ENCODE peak calls at places on chromosome 17, in four cellular contexts. F is HepG2, P is GM12878, B is K562. M is an unnamed sample.
A peak's percentile ranks its signal among the peaks of the same experiment; 100 is the strongest.

GRCh38 chr17:45574376-45574775 is 83.9 kb upstream of the PLEKHM1 start:
- DNase-seq in F (no peak), P (no peak), B (peak; percentile 8), M (peak; percentile 10)

GRCh38 chr17:65320856-65321255 is 183.7 kb downstream of the RGS9 start:
- DNase-seq in F (no peak), P (no peak), B (no peak), M (no peak)

GRCh38 chr17:21127508-21128077 is 829 bp downstream of the DHRS7B start:
- DNase-seq in F (no peak), P (no peak), B (no peak), M (no peak)

GRCh38 chr17:7843536-7844291 is 9.7 kb downstream of the KDM6B start:
- DNase-seq in F (peak; percentile 85), P (peak; percentile 70), B (peak; percentile 68), M (peak; percentile 96)

GRCh38 chr17:62058611-62059010 is 6.5 kb downstream of the MED13 start:
- DNase-seq in F (no peak), P (no peak), B (no peak), M (no peak)

GRCh38 chr17:76968707-76969597 is 100.7 kb downstream of the MGAT5B start:
- DNase-seq in F (no peak), P (no peak), B (no peak), M (no peak)

GRCh38 chr17:50212121-50212843 is 10.9 kb upstream of the COL1A1 start:
- DNase-seq in F (no peak), P (no peak), B (peak; percentile 73), M (no peak)

GRCh38 chr17:1829189-1829578 is 518 bp downstream of the SMYD4 start:
- DNase-seq in F (peak; percentile 13), P (no peak), B (no peak), M (no peak)

GRCh38 chr17:13597723-13598347 is 3.9 kb downstream of the HS3ST3A1 start:
- DNase-seq in F (peak; percentile 45), P (no peak), B (no peak), M (peak; percentile 59)

GRCh38 chr17:43723697-43724359 is 34.8 kb downstream of the SOST start:
- DNase-seq in F (peak; percentile 17), P (no peak), B (no peak), M (peak; percentile 85)

GRCh38 chr17:40065041-40065770 is 2.4 kb downstream of the THRA start:
- DNase-seq in F (no peak), P (no peak), B (no peak), M (no peak)

GRCh38 chr17:40063915-40064531 is 1.3 kb downstream of the THRA start:
- DNase-seq in F (peak; percentile 47), P (no peak), B (no peak), M (no peak)

GRCh38 chr17:40067710-40068109 is 4.9 kb downstream of the THRA start:
- DNase-seq in F (no peak), P (no peak), B (no peak), M (no peak)

GRCh38 chr17:40068129-40068581 is 5.4 kb downstream of the THRA start:
- DNase-seq in F (no peak), P (no peak), B (no peak), M (no peak)

DNA sequence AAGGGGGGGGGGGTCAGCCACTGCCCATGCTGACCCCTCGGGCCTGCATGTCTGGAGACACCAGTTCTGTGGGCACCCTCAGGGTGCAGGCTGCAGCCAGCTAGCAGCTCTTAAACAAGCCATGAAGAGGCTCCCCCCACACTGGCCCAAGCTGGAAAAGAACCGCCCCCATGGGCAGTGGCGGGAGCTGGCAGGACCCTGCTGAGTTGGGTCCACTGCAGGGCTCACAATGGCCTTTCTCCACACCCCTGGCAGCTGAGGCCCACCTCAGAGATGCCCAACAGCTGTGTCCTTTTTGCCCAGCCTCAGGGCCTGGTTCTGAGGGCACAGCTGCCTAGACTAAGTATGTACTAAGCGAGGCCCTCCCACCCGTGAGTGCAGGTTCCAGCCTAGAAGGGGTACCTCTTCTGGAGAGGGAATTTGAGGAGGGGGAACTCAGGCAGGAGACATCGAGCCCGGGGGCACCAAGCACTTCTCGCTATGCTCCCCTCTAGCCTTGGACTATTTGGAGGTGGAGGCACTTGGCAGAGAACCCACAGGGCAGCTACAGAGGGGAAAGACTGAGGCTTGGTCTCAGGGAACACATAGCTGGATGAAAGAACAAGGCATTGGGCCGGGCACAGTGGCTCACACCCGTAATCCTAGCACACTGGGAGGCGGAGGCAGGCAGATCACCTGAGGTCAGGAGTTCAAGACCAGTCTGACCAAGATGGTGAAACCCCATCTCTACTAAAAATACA is 3.2 kb downstream of the THRA start:
- DNase-seq in F (no peak), P (no peak), B (no peak), M (no peak)
- TF ChIP-seq MYC in F (no peak), P (no peak), B (no peak), M (no peak)

DNA sequence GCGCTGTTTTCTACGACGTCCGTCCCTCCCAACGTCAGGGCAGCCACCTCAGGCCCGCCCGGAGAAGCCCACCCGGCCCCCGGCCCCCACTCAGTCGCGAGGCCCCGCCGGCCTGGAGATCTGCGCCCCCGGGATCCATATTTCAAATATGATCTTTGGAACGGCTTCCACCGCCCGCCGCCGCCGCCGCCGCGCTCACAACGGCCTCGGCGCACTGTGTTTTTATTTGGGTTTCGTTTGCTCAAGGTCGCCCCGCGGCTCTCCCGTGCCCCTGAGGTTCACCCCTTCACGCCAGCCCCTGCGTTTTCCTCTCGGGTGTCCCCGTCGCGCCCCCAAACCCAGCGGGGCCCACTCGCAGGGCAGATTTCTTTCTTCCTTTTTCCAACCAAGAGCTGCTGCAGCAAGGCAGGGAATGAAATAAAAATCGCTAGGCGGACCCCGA is 4.3 kb upstream of the CBX4 start:
- DNase-seq in F (no peak), P (no peak), B (no peak), M (no peak)
- TF ChIP-seq HDAC2 in F (no peak), P (no peak), B (no peak), M (no peak)

GRCh38 chr17:74975943-74976342 is 3.4 kb upstream of the HID1 start:
- DNase-seq in F (no peak), P (no peak), B (no peak), M (no peak)

GRCh38 chr17:74979408-74980146 is 7.0 kb upstream of the HID1 start:
- DNase-seq in F (no peak), P (no peak), B (peak; percentile 36), M (no peak)

GRCh38 chr17:74977802-74978201 is 5.2 kb upstream of the HID1 start:
- DNase-seq in F (no peak), P (no peak), B (no peak), M (no peak)

GRCh38 chr17:74981318-74981978 is 6.0 kb upstream of the CDR2L start:
- DNase-seq in F (no peak), P (no peak), B (no peak), M (no peak)

DNA sequence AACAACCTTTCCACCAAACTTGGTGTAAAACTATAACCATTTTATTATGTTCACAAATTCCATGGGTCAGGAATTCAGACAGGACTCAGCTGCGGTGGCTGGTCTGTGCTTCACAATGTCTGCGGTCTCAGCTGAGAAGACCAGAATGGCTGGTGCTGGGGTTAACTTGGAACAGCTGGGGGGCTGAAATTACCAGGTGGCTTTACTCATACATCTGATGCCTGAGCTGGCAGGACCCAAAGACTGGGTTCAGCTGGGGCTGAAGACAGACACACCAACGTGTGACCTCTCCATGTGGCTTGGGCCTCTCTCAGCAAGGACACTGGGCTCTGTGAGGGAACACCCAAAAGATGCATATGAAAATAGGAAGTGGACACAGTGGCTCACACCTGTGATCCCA is 5.7 kb upstream of the HID1 start:
- DNase-seq in F (no peak), P (no peak), B (no peak), M (no peak)
- TF ChIP-seq MYC in F (no peak), P (no peak), B (no peak), M (no peak)

GRCh38 chr17:82153295-82153691 is 55.3 kb upstream of the FASN start:
- DNase-seq in F (no peak), P (no peak), B (no peak), M (no peak)
- TF ChIP-seq HDAC2 in F (no peak), P (no peak), B (no peak), M (no peak)

GRCh38 chr17:8856869-8857575 is 10.5 kb downstream of the PIK3R6 start:
- DNase-seq in F (no peak), P (no peak), B (no peak), M (no peak)

GRCh38 chr17:8859029-8859803 is 8.3 kb downstream of the PIK3R6 start:
- DNase-seq in F (peak; percentile 18), P (no peak), B (no peak), M (no peak)

GRCh38 chr17:8859804-8860430 is 7.6 kb downstream of the PIK3R6 start:
- DNase-seq in F (no peak), P (no peak), B (no peak), M (no peak)

GRCh38 chr17:8855477-8856204 is 11.8 kb downstream of the PIK3R6 start:
- DNase-seq in F (no peak), P (peak; percentile 97), B (no peak), M (no peak)

DNA sequence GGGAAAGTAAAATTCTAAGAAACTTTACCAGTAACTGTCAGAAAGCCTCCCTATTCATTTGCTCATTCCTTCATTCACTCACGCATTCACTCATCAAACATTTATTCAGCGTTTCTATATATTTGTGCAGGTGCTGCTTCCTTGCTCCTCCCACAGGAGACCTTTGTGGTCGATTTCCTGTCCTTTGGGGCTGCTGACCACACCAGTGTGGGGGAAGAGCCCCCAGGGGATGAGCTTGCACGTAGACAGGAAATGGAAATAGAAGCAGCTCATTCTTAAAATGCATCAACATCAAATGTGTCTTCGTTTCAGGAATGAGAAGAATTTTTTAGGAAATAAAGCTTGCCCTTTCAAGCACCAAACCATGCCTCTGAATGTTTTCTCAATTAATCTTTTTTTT is 9.6 kb downstream of the PIK3R6 start:
- DNase-seq in F (no peak), P (peak; percentile 95), B (no peak), M (no peak)
- TF ChIP-seq MYC in F (no peak), P (no peak), B (no peak), M (no peak)

GRCh38 chr17:6377906-6378305 is 57.0 kb downstream of the AIPL1 start:
- DNase-seq in F (no peak), P (no peak), B (no peak), M (no peak)

GRCh38 chr17:6374761-6375312 is 60.1 kb downstream of the AIPL1 start:
- DNase-seq in F (no peak), P (no peak), B (no peak), M (peak; percentile 86)

GRCh38 chr17:6376901-6377300 is 58.0 kb downstream of the AIPL1 start:
- DNase-seq in F (no peak), P (no peak), B (no peak), M (no peak)

GRCh38 chr17:6374271-6374691 is 60.6 kb downstream of the AIPL1 start:
- DNase-seq in F (no peak), P (no peak), B (no peak), M (no peak)
- TF ChIP-seq HDAC2 in F (no peak), P (no peak), B (no peak), M (no peak)

M was measured in A549.